ENCODE peak calls at places on chromosomes 3 and 15, in seven cellular contexts. R is Peyer's patch, P is gastrocnemius medialis, B is tibial nerve, V is heart left ventricle, U is endothelial cell of umbilical vein, N is lower leg skin. X is an unnamed sample.

GRCh38 chr3:78281381-78281780 is 1241.5 kb downstream of the ROBO2 start:
- DNase-seq in P (no peak), B (no peak), R (no peak), N (no peak), V (no peak), U (no peak), X (no peak)

GRCh38 chr3:41662288-41662687 is 299.6 kb downstream of the ULK4 start:
- DNase-seq in B (no peak), P (no peak), N (no peak), U (no peak), R (no peak), V (no peak), X (no peak)

GRCh38 chr3:112405845-112406244 is 72.9 kb downstream of the CD200 start:
- DNase-seq in V (no peak), R (no peak), N (no peak), B (no peak), P (no peak), U (no peak), X (no peak)

GRCh38 chr3:8441969-8442559 is 59.6 kb upstream of the LMCD1 start:
- DNase-seq in R (no peak), V (peak), U (peak), N (no peak), P (no peak), B (no peak), X (no peak)

GRCh38 chr15:88610756-88611231 is 10.3 kb upstream of the AEN start:
- DNase-seq in P (no peak), B (no peak), R (no peak), U (no peak), N (no peak), V (no peak), X (no peak)

GRCh38 chr3:4953119-4953518 is 26.1 kb upstream of the BHLHE40 start:
- DNase-seq in B (no peak), P (no peak), V (no peak), U (no peak), N (no peak), R (no peak), X (no peak)

GRCh38 chr15:73856458-73857192 is 16.7 kb upstream of the TBC1D21 start:
- DNase-seq in P (no peak), N (peak), V (peak), R (peak), B (no peak), U (no peak), X (no peak)

GRCh38 chr3:69403406-69403934 is 17.6 kb upstream of the FRMD4B start:
- DNase-seq in U (no peak), P (no peak), V (no peak), B (no peak), N (no peak), R (no peak), X (no peak)

GRCh38 chr3:42505203-42505848 is 2.9 kb downstream of the VIPR1 start:
- DNase-seq in N (peak), U (no peak), R (peak), P (no peak), B (no peak), V (no peak), X (no peak)

GRCh38 chr3:107367353-107367752 is 9.9 kb upstream of the CCDC54 start:
- DNase-seq in R (no peak), P (no peak), V (no peak), B (no peak), U (no peak), N (no peak), X (no peak)

GRCh38 chr3:133983576-133984560 is 45.9 kb downstream of the SLCO2A1 start:
- DNase-seq in U (no peak), R (no peak), V (no peak), P (no peak), B (no peak), N (peak), X (no peak)

GRCh38 chr15:34795267-34796081 is at the start of gene ACTC1:
- DNase-seq in R (no peak), V (peak), B (no peak), P (peak), N (no peak), U (peak), X (no peak)

GRCh38 chr3:72949016-72949415 is 47.6 kb upstream of the PPP4R2 start:
- DNase-seq in V (no peak), U (no peak), B (no peak), P (no peak), R (no peak), N (peak), X (no peak)

GRCh38 chr3:35549690-35550089 is 89.6 kb upstream of the ARPP21 start:
- DNase-seq in P (no peak), B (no peak), N (no peak), R (no peak), V (peak), U (peak), X (no peak)

GRCh38 chr3:24119321-24119751 is 174.2 kb downstream of the NR1D2 start:
- DNase-seq in B (no peak), R (no peak), U (no peak), N (no peak), V (no peak), P (peak), X (no peak)

GRCh38 chr3:122298239-122298638 is 26.8 kb upstream of the CSTA start:
- DNase-seq in B (no peak), P (no peak), V (no peak), U (no peak), N (no peak), R (no peak), X (peak)

GRCh38 chr3:177381070-177381469 is 183.8 kb upstream of the TBL1XR1 start:
- DNase-seq in U (no peak), B (no peak), P (no peak), N (no peak), V (no peak), R (no peak), X (no peak)

GRCh38 chr3:17639257-17639656 is 103.2 kb downstream of the TBC1D5 start:
- DNase-seq in R (no peak), U (peak), B (no peak), V (no peak), P (no peak), N (no peak), X (no peak)

GRCh38 chr15:52673734-52674133 is 5.5 kb downstream of the ATOSA start:
- DNase-seq in B (no peak), U (no peak), V (no peak), R (no peak), P (no peak), N (no peak), X (no peak)

GRCh38 chr3:172249039-172249438 is 199.2 kb downstream of the GHSR start:
- DNase-seq in B (no peak), U (no peak), R (no peak), N (no peak), V (no peak), P (no peak), X (no peak)

GRCh38 chr15:77143191-77143590 is 72.3 kb upstream of the TSPAN3 start:
- DNase-seq in U (no peak), N (no peak), P (no peak), R (no peak), B (no peak), V (no peak), X (no peak)
- TF ChIP-seq POLR2A in U (no peak), N (no peak), P (no peak), R (no peak), B (no peak), V (no peak), X (no peak)

GRCh38 chr3:15795563-15796308 is 2.0 kb downstream of the ANKRD28 start:
- DNase-seq in B (no peak), N (no peak), U (peak), P (no peak), V (no peak), R (no peak), X (no peak)

GRCh38 chr3:15798533-15799245 is 910 bp upstream of the ANKRD28 start:
- DNase-seq in N (no peak), B (no peak), U (peak), V (no peak), R (no peak), P (no peak), X (no peak)

GRCh38 chr3:15796771-15797599 is 794 bp downstream of the ANKRD28 start:
- DNase-seq in V (no peak), U (peak), P (peak), B (no peak), R (no peak), N (no peak), X (no peak)

GRCh38 chr3:15796331-15796730 is 1.4 kb downstream of the ANKRD28 start:
- DNase-seq in R (no peak), U (peak), P (no peak), N (no peak), B (no peak), V (no peak), X (no peak)

DNA sequence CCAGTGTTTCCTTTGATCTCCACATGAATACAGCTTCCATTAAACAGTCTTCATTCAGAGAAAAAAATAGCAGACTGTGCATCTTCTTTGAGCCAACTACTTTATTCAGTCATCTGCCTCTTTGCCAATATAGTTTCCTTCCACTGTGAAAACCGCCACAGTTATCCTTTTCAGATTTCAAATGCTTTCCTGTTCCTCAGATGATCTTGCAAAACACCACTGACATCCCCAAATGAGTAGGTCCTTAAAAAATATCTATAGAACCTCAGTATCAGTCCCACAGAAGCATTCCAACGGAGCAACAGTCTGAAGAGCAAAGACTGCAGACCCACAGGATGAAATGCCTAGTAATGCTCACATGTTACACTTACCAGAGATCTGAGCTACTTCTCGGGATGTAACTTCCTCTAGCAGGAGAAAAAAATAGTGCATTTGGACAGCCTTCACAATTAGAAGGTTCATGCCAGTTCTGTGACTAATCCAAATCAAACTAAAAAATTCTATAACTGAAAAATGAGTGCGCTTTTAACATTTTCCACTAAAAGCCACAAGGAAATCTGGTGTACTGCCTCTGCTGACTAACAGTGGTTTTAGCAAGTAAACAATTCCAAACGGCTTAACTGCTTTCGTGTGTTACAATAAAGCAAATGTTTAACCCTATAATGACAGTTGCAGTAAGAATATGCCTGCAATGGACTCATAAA is at the start of gene ANKRD28:
- DNase-seq in U (peak), N (no peak), R (no peak), V (no peak), B (no peak), P (no peak), X (no peak)
- TF ChIP-seq POLR2A in U (no peak), N (no peak), R (no peak), V (no peak), B (peak), P (peak), X (no peak)

DNA sequence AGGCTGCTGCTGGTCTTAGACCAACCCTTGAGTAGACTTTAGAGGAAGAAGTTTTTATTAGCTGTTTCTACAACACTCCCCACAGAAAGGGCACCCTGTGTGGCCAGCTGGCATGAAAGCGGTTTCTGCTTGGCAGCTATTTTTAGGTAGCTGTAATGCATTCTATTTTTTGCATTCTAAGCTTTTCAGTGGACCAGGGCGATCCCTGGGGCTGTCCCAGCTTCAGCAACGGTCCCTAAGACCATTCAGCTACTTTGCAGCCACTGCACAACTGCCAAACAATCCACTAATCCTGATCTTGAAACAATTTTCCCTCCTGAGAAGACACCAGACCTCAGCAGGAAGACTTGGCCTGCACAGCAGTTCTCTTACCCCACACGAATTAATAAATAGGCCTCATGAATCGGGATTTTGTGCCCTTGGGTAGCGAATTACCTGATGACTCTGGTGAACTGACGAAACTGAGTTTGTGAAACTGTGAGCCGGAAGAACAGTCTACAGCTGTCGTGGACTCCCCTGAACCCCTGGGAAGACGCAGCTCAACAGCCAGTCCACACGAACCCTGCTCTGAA is 14.6 kb upstream of the TFRC start:
- DNase-seq in V (peak), P (peak), B (peak), R (peak), U (no peak), N (no peak), X (no peak)
- TF ChIP-seq POLR2A in V (no peak), P (no peak), B (no peak), R (no peak), U (no peak), N (no peak), X (peak)

GRCh38 chr15:68197170-68197492 is 8.0 kb downstream of the CALML4 start:
- DNase-seq in R (peak), N (no peak), V (no peak), B (no peak), U (no peak), P (no peak), X (peak)
- TF ChIP-seq POLR2A in R (no peak), N (no peak), V (no peak), B (no peak), U (no peak), P (no peak), X (peak)

DNA sequence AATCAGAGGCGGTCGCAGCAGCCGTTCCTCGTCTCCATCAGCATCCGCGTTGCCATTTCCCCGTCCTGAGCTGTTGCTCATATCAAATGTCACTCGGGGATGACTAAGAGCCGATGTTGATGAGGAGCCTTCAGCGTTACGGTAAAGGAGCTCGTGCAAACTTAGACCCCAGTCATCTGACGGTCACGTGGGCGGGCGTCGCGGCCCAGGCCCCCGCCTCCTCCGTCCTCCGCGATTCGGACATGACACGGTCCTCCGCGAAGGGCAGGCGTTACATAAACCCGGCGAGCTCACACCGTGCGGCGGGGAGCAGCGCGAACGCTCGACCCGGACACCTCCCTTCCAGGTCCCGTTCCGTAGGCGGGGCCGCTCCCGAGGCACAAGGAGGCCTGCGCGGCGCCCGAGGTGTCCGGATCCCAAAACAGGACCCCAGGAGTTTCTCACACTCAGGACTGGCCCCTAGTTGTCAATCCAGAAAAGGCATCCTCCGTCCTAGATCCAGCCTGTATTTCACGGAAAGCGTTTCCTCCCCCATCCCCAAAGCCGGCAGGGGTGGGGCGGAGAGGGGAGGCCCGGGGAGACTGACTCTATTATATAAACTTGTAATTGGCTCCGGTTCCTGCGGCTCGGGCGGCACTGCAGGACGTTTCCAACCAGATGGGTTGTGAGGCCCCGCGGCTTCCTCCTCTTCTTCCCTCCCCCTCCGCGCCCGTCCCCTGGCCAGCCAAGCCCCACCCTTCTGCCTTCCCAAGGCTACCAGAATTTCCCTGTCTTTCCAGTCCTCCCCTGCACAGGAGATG is 100.0 kb upstream of the IGF1R start:
- DNase-seq in R (peak), B (peak), N (peak), P (peak), U (peak), V (peak), X (no peak)
- TF ChIP-seq POLR2A in R (no peak), B (peak), N (no peak), P (no peak), U (no peak), V (no peak), X (no peak)

DNA sequence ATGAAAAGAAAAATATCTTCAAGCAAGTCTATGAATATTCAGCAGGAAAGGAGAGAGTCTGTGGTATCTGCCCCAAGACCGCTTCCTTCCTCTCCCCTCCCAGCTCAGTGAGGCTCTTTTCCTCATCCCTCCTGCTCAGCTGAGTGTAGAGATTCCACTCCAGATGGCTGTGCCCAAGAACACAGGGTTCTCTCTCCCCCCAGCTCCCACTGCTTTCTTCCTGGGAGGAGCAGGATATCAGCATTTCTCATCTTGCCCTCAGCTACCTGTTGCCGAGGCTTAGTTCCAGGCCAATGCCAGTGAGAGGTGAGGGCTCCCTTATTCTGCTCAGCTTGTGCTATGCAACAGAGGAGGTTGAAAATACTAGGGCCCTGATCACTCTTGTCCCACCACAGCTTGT is 211.9 kb downstream of the SV2B start:
- DNase-seq in R (no peak), V (no peak), N (no peak), B (no peak), P (no peak), U (no peak), X (no peak)
- TF ChIP-seq POLR2A in R (no peak), V (no peak), N (no peak), B (no peak), P (no peak), U (no peak), X (no peak)

GRCh38 chr3:46693038-46693896 is at the start of gene ALS2CL:
- DNase-seq in B (no peak), R (peak), N (peak), U (peak), P (peak), V (peak), X (peak)
- TF ChIP-seq POLR2A in B (no peak), R (peak), N (no peak), U (no peak), P (peak), V (peak), X (no peak)

X was measured in GM12892.